ENCODE peak calls at places on chromosomes 3 and 15, in ten cellular contexts. T is tibial nerve; N is fibroblast of lung; H is IMR-90; E is endodermal cell; J is astrocyte; F is gastrocnemius medialis; L is body of pancreas; W is mesendoderm; K is CD8-positive, alpha-beta T cell. U is an unnamed sample. For H3K27me3, the result is how much of the 10 kb centered on the place peaks cover.

GRCh38 chr15:57259511-57260143 is 116.7 kb upstream of the CGNL1 start:
- DNase-seq in N (peak), E (peak), L (no peak), K (no peak), W (peak), H (no peak), J (no peak), T (no peak), F (no peak), U (no peak)

GRCh38 chr15:60328852-60329443 is 68.8 kb downstream of the ANXA2 start:
- DNase-seq in H (peak), W (no peak), E (peak), J (no peak), L (no peak), N (no peak), T (no peak), K (no peak), F (no peak), U (peak)

GRCh38 chr3:129058441-129059194 is 2.0 kb upstream of the GP9 start:
- DNase-seq in W (no peak), T (no peak), N (no peak), L (peak), K (no peak), E (peak), J (no peak), F (no peak), H (no peak), U (no peak)

GRCh38 chr15:77897896-77898406 is 179.6 kb downstream of the TBC1D2B start:
- DNase-seq in J (no peak), E (no peak), L (no peak), W (no peak), T (no peak), N (no peak), H (no peak), F (no peak), K (no peak), U (no peak)

GRCh38 chr15:78049691-78050440 is 27.6 kb downstream of the TBC1D2B start:
- DNase-seq in J (peak), F (no peak), T (no peak), W (no peak), E (no peak), L (no peak), K (peak), N (peak), H (peak), U (no peak)

GRCh38 chr3:114319453-114319852 is 25.6 kb downstream of the TIGIT start:
- DNase-seq in J (peak), N (peak), H (peak), E (peak), L (no peak), T (no peak), F (no peak), W (peak), K (no peak), U (peak)

GRCh38 chr15:34125945-34126344 is 24.1 kb downstream of the PGBD4 start:
- DNase-seq in F (no peak), E (no peak), T (no peak), N (no peak), J (no peak), K (no peak), L (no peak), H (no peak), W (no peak), U (no peak)

GRCh38 chr3:18295171-18295920 is 129.8 kb downstream of the SATB1 start:
- DNase-seq in K (no peak), N (peak), J (peak), E (peak), H (peak), L (peak), W (peak), F (no peak), T (no peak), U (peak)

GRCh38 chr3:150739877-150740645 is 22.9 kb downstream of the SIAH2 start:
- DNase-seq in T (no peak), N (no peak), H (no peak), K (no peak), J (no peak), E (no peak), F (no peak), W (no peak), L (no peak), U (no peak)

GRCh38 chr3:46019707-46020106 is 7.6 kb downstream of the XCR1 start:
- DNase-seq in N (peak), L (no peak), K (no peak), T (no peak), H (no peak), W (no peak), F (no peak), E (no peak), J (no peak), U (no peak)

GRCh38 chr3:173553635-173554280 is 156.2 kb downstream of the NLGN1 start:
- DNase-seq in T (no peak), N (peak), J (peak), E (peak), L (no peak), F (no peak), H (peak), W (peak), K (no peak), U (peak)

GRCh38 chr15:51200791-51201190 is 106.1 kb upstream of the TNFAIP8L3 start:
- DNase-seq in T (no peak), F (no peak), L (no peak), H (no peak), J (no peak), W (no peak), K (no peak), N (no peak), E (no peak), U (no peak)

GRCh38 chr3:129305592-129306091 is 27.0 kb downstream of the HMCES start:
- DNase-seq in N (peak), L (peak), F (peak), W (peak), H (peak), K (no peak), T (peak), E (peak), J (peak), U (peak)

GRCh38 chr3:184654375-184654774 is 57.5 kb downstream of the MAGEF1 start:
- DNase-seq in J (no peak), T (no peak), W (no peak), F (no peak), K (no peak), E (no peak), H (no peak), L (no peak), N (no peak), U (no peak)

GRCh38 chr15:71433402-71433801 is 318.1 kb downstream of the THSD4 start:
- DNase-seq in J (no peak), K (no peak), E (no peak), W (no peak), L (no peak), N (no peak), F (no peak), T (no peak), H (no peak), U (no peak)

GRCh38 chr3:194633349-194634004 is at the start of gene TMEM44:
- DNase-seq in E (peak), H (peak), K (peak), W (peak), J (peak), N (peak), T (no peak), F (peak), L (peak), U (peak)

GRCh38 chr3:12004741-12005513 is 739 bp downstream of the SYN2 start:
- DNase-seq in W (peak), L (no peak), H (no peak), F (no peak), T (no peak), J (no peak), E (peak), K (no peak), N (no peak), U (no peak)

GRCh38 chr15:90097475-90097874 is 4.8 kb downstream of the IDH2 start:
- DNase-seq in E (no peak), W (no peak), H (no peak), J (no peak), N (no peak), T (no peak), K (peak), F (peak), L (no peak), U (no peak)

GRCh38 chr3:123026551-123027291 is 842 bp downstream of the SEMA5B start:
- DNase-seq in L (peak), K (no peak), F (no peak), W (peak), T (no peak), H (no peak), N (no peak), E (peak), J (no peak), U (no peak)

GRCh38 chr15:45377630-45378148 is 655 bp downstream of the GATM start:
- DNase-seq in F (peak), W (peak), J (no peak), N (no peak), L (peak), T (no peak), H (no peak), E (peak), K (no peak), U (no peak)

GRCh38 chr15:74748322-74748946 is at the start of gene CYP1A2:
- DNase-seq in J (no peak), H (no peak), L (no peak), E (no peak), W (no peak), K (no peak), N (no peak), T (no peak), F (no peak), U (no peak)

GRCh38 chr3:110799236-110799635 is 272.4 kb upstream of the NECTIN3 start:
- DNase-seq in K (no peak), J (no peak), W (no peak), F (no peak), H (peak), T (no peak), N (no peak), L (no peak), E (no peak), U (no peak)

GRCh38 chr3:175005193-175005592 is 146.1 kb downstream of the NAALADL2 start:
- DNase-seq in H (no peak), E (no peak), N (no peak), T (no peak), F (no peak), L (no peak), K (no peak), J (no peak), W (no peak), U (no peak)

GRCh38 chr15:39239562-39239961 is 341.3 kb upstream of the THBS1 start:
- DNase-seq in N (peak), J (peak), W (no peak), L (no peak), E (no peak), T (no peak), H (peak), K (no peak), F (no peak), U (no peak)

GRCh38 chr3:141401584-141402475 is 33.5 kb downstream of the ZBTB38 start:
- DNase-seq in L (peak), K (no peak), N (peak), T (no peak), J (no peak), H (no peak), E (peak), W (peak), F (peak), U (no peak)

DNA sequence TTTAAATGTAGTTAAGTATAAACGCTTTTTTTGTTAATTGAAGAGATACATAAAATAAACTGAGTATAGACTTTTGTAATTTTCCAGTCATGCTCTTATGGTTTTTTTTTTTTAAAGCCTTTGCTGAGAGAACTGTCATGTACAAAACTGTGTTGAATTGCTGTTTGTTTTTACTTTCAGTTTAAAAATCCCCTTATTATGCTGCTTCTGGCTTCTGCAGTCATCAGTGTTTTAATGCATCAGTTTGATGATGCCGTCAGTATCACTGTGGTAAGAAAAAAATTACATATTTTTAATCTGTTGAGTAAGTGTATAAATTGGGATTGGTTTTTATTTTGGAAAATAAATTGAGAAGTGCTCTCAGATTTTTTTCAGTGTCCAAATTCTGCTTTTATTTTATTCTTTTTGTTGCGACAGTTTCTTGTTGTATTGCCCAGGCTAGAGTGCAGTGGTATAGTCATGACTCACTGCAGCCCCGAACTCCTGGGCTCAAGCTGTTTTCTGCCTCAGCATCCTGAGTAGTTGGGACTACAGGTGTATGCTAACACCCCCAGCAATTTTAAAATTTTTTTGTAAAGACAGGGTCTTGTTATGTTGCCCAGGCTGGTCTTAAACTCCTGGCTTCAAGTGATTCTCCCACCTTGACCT is 40.7 kb downstream of the ATP2C1 start:
- DNase-seq in T (no peak), J (no peak), F (no peak), L (no peak), E (no peak), W (no peak), H (peak), N (peak), K (no peak), U (no peak)
- H3K4me3 ChIP-seq in T (no peak), J (no peak), F (no peak), L (no peak), E (no peak), W (no peak), H (no peak), N (no peak), K (no peak), U (no peak)

GRCh38 chr3:9156604-9157003 is 92.8 kb downstream of the SRGAP3 start:
- DNase-seq in E (no peak), F (peak), W (no peak), T (no peak), N (no peak), J (no peak), H (no peak), K (no peak), L (no peak), U (no peak)

GRCh38 chr3:9161811-9162210 is 87.6 kb downstream of the SRGAP3 start:
- DNase-seq in L (no peak), J (no peak), W (no peak), T (no peak), F (no peak), E (no peak), K (no peak), H (no peak), N (no peak), U (no peak)

GRCh38 chr3:9157651-9158383 is 91.6 kb downstream of the SRGAP3 start:
- DNase-seq in E (no peak), F (no peak), W (peak), T (no peak), N (no peak), K (no peak), H (no peak), J (no peak), L (no peak), U (no peak)

GRCh38 chr3:9161298-9161697 is 88.1 kb downstream of the SRGAP3 start:
- DNase-seq in H (no peak), K (no peak), E (no peak), J (no peak), N (no peak), T (no peak), W (no peak), L (no peak), F (no peak), U (no peak)

DNA sequence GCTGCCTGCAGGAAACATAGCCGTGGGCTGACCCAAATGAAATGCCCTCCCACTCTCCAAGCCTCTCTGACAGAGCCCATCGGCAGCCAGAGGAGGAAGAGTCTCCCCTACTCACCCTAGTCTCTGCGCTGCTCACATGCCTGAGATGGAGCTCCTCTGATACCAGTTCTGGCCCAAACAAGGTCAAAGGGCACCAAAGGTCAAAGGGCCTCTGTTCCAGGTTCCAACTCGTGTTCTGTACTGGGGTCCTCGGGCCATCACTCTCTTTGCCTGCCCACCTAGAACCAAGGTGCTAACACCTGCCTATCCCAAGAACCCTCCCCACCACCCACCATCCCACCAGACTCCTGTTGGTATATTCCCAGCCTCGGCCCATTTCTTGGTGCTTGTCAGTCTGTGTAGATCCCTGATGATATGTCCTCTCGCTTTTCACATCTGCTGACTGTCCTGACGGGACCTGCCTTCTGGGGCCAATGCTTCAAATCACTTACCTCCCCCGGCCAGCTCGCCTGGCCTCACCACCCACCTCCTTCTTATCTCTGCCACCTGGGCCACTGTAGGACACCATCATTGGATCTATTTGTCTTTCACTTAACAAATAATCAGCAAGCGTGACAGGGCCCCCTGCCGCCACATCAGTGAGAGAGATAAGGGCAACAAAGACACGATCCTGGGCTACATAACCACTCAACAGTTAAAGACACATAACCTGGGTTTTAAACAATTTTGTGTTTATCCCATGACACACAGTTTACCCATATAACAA is 90.4 kb downstream of the SRGAP3 start:
- DNase-seq in F (no peak), H (no peak), T (no peak), N (no peak), W (peak), E (peak), K (no peak), J (no peak), L (no peak), U (no peak)
- H3K27me3 ChIP-seq in F (under half), H (under half), T (under half), N (under half), W (under half), E (under half), K (under half), J (under half), L (under half), U (under half)

DNA sequence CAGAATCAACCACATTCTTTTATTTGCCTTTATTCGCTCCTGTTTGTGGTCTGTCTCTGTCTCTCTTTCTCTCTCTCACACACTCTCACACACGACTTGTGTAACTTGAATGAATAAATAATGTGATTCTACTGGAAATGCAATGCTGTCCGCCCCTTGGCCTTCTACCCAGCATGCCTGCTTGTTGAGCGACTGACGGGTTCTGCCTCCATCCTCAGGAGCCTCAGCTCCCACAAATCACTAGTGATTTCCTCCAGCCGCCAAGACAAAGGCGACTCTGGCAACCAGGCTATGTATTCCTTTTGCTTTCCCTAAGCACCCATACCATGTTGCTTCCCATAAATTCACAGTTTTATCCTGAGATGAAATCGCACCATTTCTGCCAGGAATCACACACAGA is 460.8 kb downstream of the MAGI1 start:
- DNase-seq in N (peak), H (no peak), J (no peak), W (no peak), L (no peak), K (no peak), T (no peak), F (no peak), E (no peak), U (no peak)
- H3K4me3 ChIP-seq in N (no peak), H (no peak), J (no peak), W (no peak), L (no peak), K (no peak), T (no peak), F (no peak), E (no peak), U (no peak)

GRCh38 chr15:69548771-69549170 is 96.2 kb downstream of the RPLP1 start:
- DNase-seq in N (peak), J (no peak), T (no peak), F (peak), L (no peak), K (no peak), H (no peak), E (no peak), W (no peak), U (peak)
- H3K27me3 ChIP-seq in N (under half), J (under half), T (under half), F (under half), L (under half), K (under half), H (half or more), E (half or more), W (under half), U (under half)

DNA sequence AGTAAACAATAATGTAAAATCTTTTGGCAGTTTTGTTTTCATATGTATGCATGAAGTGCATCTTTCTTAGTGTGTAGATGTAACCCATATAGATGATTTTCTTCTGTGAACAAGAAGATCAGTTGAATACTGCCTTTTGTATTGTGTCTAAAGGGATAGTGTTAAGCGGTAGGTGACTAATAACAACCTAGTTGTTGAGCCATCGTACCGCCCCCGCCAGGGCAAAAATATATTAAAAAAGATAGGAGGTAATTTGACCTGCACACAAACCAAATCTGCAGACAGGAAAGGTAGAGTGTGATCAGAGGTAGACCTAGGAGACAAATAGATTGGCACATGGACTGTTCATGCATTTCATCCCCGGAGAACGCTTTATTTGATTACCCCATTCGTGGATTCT is 3.3 kb upstream of the GMNC start:
- DNase-seq in F (no peak), W (no peak), L (no peak), H (no peak), K (no peak), N (no peak), E (peak), J (no peak), T (no peak), U (no peak)
- H3K4me3 ChIP-seq in F (no peak), W (no peak), L (no peak), H (no peak), K (no peak), N (no peak), E (no peak), J (no peak), T (no peak), U (no peak)

U was measured in brain microvascular endothelial cell.